ENCODE peak calls at places on chromosomes 12 and 14, in seven cellular contexts. S is heart right ventricle; D is CD4-positive, CD25-positive, alpha-beta regulatory T cell; W is testis; F is mammary epithelial cell; X is ascending aorta; M is IMR-90. U is an unnamed sample. For H3K9me3, H3K36me3 and H3K27me3, the result is how much of the 10 kb centered on the place peaks cover.

GRCh38 chr12:105562727-105563072 is 232.2 kb downstream of the C12orf75 start:
- DNase-seq in X (no peak), F (peak), M (no peak), W (no peak), D (no peak), S (no peak), U (peak)

GRCh38 chr14:58643366-58643765 is 5.6 kb downstream of the DACT1 start:
- DNase-seq in D (no peak), S (no peak), X (no peak), M (no peak), F (no peak), W (no peak), U (no peak)

GRCh38 chr12:27733052-27733656 is 22.5 kb downstream of the MRPS35 start:
- DNase-seq in D (peak), F (peak), W (peak), M (peak), S (no peak), X (no peak), U (no peak)

GRCh38 chr14:60266021-60266937 is 17.3 kb downstream of the PPM1A start:
- DNase-seq in W (peak), X (no peak), M (no peak), F (peak), D (peak), S (no peak), U (no peak)

GRCh38 chr14:51545396-51545795 is 106.3 kb upstream of the FRMD6 start:
- DNase-seq in M (no peak), W (no peak), S (no peak), D (no peak), X (no peak), F (peak), U (no peak)

GRCh38 chr12:94689002-94689645 is 38.8 kb upstream of the TMCC3 start:
- DNase-seq in F (peak), S (no peak), D (no peak), M (peak), X (no peak), W (no peak), U (no peak)

GRCh38 chr12:15001733-15002471 is 29.1 kb downstream of the PDE6H start:
- DNase-seq in S (peak), F (no peak), X (no peak), W (peak), D (no peak), M (peak), U (peak)

GRCh38 chr12:76428117-76428516 is 79.9 kb upstream of the BBS10 start:
- DNase-seq in W (no peak), F (no peak), M (no peak), D (no peak), X (no peak), S (no peak), U (no peak)

GRCh38 chr14:105061428-105062047 is 3.7 kb downstream of the GPR132 start:
- DNase-seq in F (no peak), S (peak), W (no peak), D (peak), X (no peak), M (no peak), U (no peak)

GRCh38 chr12:9707864-9708808 is 24.8 kb downstream of the CLECL1 start:
- DNase-seq in X (no peak), F (peak), S (peak), W (peak), D (peak), M (peak), U (peak)

GRCh38 chr14:81565441-81566290 is 32.0 kb upstream of the SEL1L start:
- DNase-seq in F (no peak), M (no peak), S (peak), D (peak), W (peak), X (no peak), U (no peak)

GRCh38 chr14:64800000-64800399 is 79.7 kb downstream of the SPTB start:
- DNase-seq in M (peak), D (peak), W (peak), F (peak), S (peak), X (no peak), U (no peak)

GRCh38 chr14:29817767-29818166 is 109.9 kb downstream of the PRKD1 start:
- DNase-seq in X (no peak), W (no peak), S (no peak), D (no peak), F (no peak), M (no peak), U (no peak)

GRCh38 chr14:30194769-30195168 is 267.1 kb upstream of the PRKD1 start:
- DNase-seq in S (no peak), M (peak), W (no peak), X (no peak), D (no peak), F (peak), U (no peak)

GRCh38 chr14:24911324-24912095 is 138.4 kb downstream of the STXBP6 start:
- DNase-seq in F (peak), S (peak), M (peak), W (peak), X (no peak), D (no peak), U (no peak)

GRCh38 chr12:26961803-26962202 is 23.5 kb downstream of the FGFR1OP2 start:
- DNase-seq in W (no peak), M (no peak), D (no peak), S (no peak), X (no peak), F (no peak), U (no peak)

GRCh38 chr12:127149226-127149964 is 1117.6 kb upstream of the TMEM132C start:
- DNase-seq in D (no peak), F (no peak), M (peak), X (no peak), S (no peak), W (no peak), U (no peak)

GRCh38 chr14:31084385-31084784 is 58.2 kb upstream of the STRN3 start:
- DNase-seq in M (no peak), W (no peak), X (no peak), S (no peak), F (no peak), D (no peak), U (no peak)

GRCh38 chr14:23910081-23910875 is 43.3 kb upstream of the DHRS4 start:
- DNase-seq in M (peak), W (peak), F (peak), S (no peak), X (no peak), D (peak), U (peak)

GRCh38 chr12:28096649-28097048 is 93.6 kb upstream of the CCDC91 start:
- DNase-seq in W (no peak), S (no peak), D (no peak), M (no peak), F (no peak), X (no peak), U (no peak)

GRCh38 chr12:130521375-130522124 is 183.9 kb downstream of the PIWIL1 start:
- DNase-seq in X (no peak), F (no peak), D (no peak), M (no peak), S (no peak), W (no peak), U (no peak)
- H3K9me3 ChIP-seq in X (under half), F (under half), D (under half), M (under half), S (under half), W (under half), U (under half)

DNA sequence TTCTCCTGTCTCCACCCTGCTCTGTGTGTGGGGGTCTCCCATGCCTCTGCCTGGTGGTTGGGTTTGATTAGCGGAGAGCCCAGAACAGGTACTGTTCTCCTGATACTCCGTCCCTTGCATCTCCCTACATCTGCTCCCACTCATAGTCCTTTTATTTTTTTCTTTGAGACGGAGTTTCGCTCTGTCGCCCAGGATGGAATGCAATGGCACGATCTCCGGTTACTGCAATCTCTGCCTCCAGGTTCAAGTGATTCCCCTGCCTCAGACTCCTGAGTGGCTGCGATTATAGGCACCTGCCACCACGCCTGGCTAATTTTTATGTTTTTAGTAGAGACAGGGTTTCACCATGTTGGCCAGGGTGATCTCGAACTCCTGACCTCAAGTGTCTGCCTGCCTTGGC is 13.2 kb upstream of the HNF1A start:
- DNase-seq in X (no peak), S (no peak), M (no peak), W (no peak), F (no peak), D (no peak), U (no peak)
- H3K36me3 ChIP-seq in X (under half), S (under half), M (under half), W (under half), F (under half), D (under half), U (under half)

GRCh38 chr12:52259850-52260249 is 14.6 kb upstream of the KRT86 start:
- DNase-seq in M (no peak), F (no peak), W (no peak), S (no peak), X (no peak), D (no peak), U (no peak)
- H3K27me3 ChIP-seq in M (under half), F (under half), W (under half), S (half or more), X (under half), D (under half), U (under half)

DNA sequence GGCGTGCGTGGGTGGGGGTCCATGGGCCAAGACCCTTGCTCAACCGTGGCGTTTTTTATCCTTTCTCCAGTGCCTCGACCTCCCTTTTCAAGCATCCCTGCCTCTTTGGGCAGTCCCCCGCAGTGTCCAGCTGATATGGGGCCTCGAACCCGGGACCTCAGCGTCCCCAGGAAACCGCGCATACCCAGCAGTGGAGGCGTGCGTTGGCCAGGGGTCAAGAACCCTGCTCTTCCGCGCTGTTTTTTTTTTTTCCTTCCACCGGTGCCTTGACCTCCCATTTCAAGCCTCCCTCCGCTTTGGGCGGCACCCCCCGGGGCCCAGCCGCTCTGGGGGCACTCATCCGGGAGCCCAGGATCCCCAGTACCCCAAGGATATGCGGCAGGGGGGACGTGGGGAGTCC is 325.8 kb downstream of the ALG10 start:
- DNase-seq in M (no peak), X (no peak), W (no peak), D (no peak), S (no peak), F (no peak), U (no peak)
- H3K9me3 ChIP-seq in M (under half), X (under half), W (under half), D (under half), S (under half), F (under half), U (under half)

GRCh38 chr12:92775416-92775815 is 72.6 kb downstream of the PLEKHG7 start:
- DNase-seq in W (no peak), S (no peak), M (no peak), X (no peak), D (no peak), F (no peak), U (no peak)
- H3K36me3 ChIP-seq in W (under half), S (half or more), M (under half), X (under half), D (under half), F (under half), U (under half)

GRCh38 chr12:49540229-49541139 is 1.7 kb downstream of the KCNH3 start:
- DNase-seq in D (no peak), W (no peak), M (no peak), F (peak), S (no peak), X (no peak), U (no peak)

GRCh38 chr12:49539406-49540228 is 787 bp downstream of the KCNH3 start:
- DNase-seq in D (no peak), F (no peak), S (no peak), X (no peak), M (no peak), W (no peak), U (peak)

GRCh38 chr12:49537709-49538601 is 875 bp upstream of the KCNH3 start:
- DNase-seq in S (no peak), D (peak), W (no peak), F (no peak), X (no peak), M (no peak), U (no peak)

GRCh38 chr12:49537231-49537708 is 1.6 kb upstream of the KCNH3 start:
- DNase-seq in M (no peak), F (no peak), W (no peak), D (no peak), S (no peak), X (no peak), U (no peak)

DNA sequence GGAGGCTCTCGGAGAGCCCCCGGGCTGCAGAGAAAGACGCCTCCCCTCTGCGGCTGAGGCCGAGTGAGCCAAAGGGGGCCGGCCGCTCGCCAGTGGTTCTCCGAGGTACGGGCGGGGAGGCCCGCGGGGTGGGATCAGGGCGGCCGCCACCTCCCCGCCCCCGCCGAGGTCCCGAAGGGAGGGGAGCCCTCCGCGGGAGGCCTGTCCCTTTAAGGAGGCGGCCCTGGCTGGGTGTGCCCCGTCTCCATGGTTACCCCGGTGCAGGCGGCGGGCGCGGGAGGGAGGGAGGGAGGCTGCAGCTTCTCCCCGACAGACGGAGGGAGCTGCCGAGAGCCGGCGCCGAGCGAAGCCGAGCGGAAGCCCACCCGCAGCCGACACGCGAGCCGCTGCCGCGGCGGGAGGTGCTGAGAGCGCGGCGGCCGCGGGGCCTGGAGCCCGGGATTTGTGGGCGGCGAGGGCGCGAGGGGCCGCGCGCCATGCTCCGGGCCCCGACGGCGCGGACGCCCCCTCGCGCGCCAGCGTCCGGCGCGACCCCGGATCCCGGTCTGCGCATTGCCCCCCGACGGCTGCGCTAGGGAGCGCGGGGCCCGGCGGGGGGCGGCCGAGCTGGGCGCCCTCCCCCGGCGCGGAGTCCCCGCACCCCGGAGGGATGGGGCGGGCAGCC is at the start of gene KCNH3:
- DNase-seq in W (peak), M (peak), X (no peak), D (peak), S (peak), F (peak), U (peak)
- H3K27me3 ChIP-seq in W (under half), M (half or more), X (under half), D (under half), S (half or more), F (under half), U (under half)

GRCh38 chr14:52949711-52950409 is 990 bp downstream of the FERMT2 start:
- DNase-seq in W (peak), D (peak), X (no peak), F (peak), M (peak), S (peak), U (peak)

GRCh38 chr14:52949249-52949648 is 1.6 kb downstream of the FERMT2 start:
- DNase-seq in W (no peak), X (no peak), F (no peak), D (no peak), S (no peak), M (no peak), U (no peak)

GRCh38 chr14:52950410-52950897 is 396 bp downstream of the FERMT2 start:
- DNase-seq in X (no peak), F (peak), W (peak), M (peak), S (peak), D (peak), U (peak)

GRCh38 chr14:52948039-52948438 is 2.8 kb downstream of the FERMT2 start:
- DNase-seq in X (no peak), S (no peak), M (no peak), W (no peak), F (peak), D (no peak), U (no peak)

DNA sequence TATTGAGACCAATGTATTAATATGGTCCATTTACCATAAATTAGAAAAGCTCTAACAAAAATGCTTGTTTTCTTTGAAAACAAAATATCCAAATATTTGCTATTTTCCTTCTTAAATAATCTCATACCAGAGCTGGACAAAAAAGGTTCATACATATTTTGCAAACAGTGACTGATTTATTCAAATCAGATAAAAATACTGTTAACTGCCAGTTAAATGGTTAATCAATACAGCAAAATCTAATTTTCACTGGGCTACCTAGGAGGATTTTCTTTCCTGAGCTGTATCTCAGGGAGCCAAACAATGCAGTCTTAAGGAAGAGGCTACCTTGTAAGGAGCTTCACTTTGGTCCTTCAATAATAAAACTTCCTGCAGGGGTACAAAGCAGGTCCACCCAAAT is 2.0 kb downstream of the FERMT2 start:
- DNase-seq in W (no peak), S (no peak), D (no peak), M (no peak), F (no peak), X (no peak), U (no peak)
- H3K9me3 ChIP-seq in W (under half), S (under half), D (under half), M (under half), F (under half), X (under half), U (under half)

DNA sequence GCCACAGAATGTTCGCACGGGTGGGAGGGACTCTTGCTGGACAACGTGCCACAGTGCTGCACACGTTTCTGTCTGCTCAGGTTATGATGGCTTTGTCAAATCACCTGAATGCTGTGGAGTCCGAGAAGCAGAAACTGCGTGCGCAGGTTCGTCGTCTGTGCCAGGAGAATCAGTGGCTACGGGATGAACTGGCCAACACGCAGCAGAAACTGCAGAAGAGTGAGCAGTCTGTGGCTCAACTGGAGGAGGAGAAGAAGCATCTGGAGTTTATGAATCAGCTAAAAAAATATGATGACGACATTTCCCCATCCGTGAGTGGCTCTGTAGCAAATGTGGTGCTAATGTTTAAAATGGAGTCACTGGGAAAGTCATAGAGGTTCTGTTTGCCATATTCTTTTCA is 28.5 kb downstream of the KLC1 start:
- DNase-seq in S (no peak), M (peak), X (no peak), W (no peak), F (no peak), D (no peak), U (no peak)
- H3K36me3 ChIP-seq in S (half or more), M (half or more), X (half or more), W (under half), F (under half), D (half or more), U (half or more)

GRCh38 chr12:132418393-132418925 is 71.5 kb upstream of the FBRSL1 start:
- DNase-seq in W (no peak), D (no peak), X (no peak), S (no peak), F (no peak), M (no peak), U (no peak)
- H3K27me3 ChIP-seq in W (under half), D (under half), X (under half), S (half or more), F (under half), M (under half), U (under half)

GRCh38 chr12:31931796-31932715 is 27.2 kb upstream of the RESF1 start:
- DNase-seq in D (no peak), S (no peak), M (no peak), F (no peak), X (no peak), W (no peak), U (no peak)
- H3K9me3 ChIP-seq in D (under half), S (under half), M (under half), F (under half), X (under half), W (under half), U (under half)